ENCODE peak calls at places on chromosomes 11 and 22, in eight cellular contexts. One of them, this sample, is unnamed.

GRCh38 chr22:50548913-50549790 is 3.5 kb downstream of the KLHDC7B start:
- DNase-seq in GM12864: no peak
- DNase-seq in KBM-7: no peak
- DNase-seq in HS-5: no peak
- DNase-seq in stimulated activated naive CD8-positive, alpha-beta T cell treated with anti-CD3 and anti-CD28 coated beads, Interleukin-15, amount 100 ng/mL, for 72 hours: peak
- DNase-seq in LHCN-M2: no peak
- DNase-seq in neural progenitor cell: no peak
- DNase-seq in heart left ventricle: no peak
- DNase-seq in this sample: no peak

GRCh38 chr11:122020902-122021301 is 95.1 kb downstream of the BLID start:
- DNase-seq in GM12864: no peak
- DNase-seq in KBM-7: no peak
- DNase-seq in HS-5: no peak
- DNase-seq in stimulated activated naive CD8-positive, alpha-beta T cell treated with anti-CD3 and anti-CD28 coated beads, Interleukin-15, amount 100 ng/mL, for 72 hours: no peak
- DNase-seq in LHCN-M2: no peak
- DNase-seq in neural progenitor cell: no peak
- DNase-seq in heart left ventricle: no peak
- DNase-seq in this sample: no peak

GRCh38 chr11:65911682-65912568 is 6.9 kb downstream of the C11orf68 start:
- DNase-seq in GM12864: no peak
- DNase-seq in KBM-7: peak
- DNase-seq in HS-5: peak
- DNase-seq in stimulated activated naive CD8-positive, alpha-beta T cell treated with anti-CD3 and anti-CD28 coated beads, Interleukin-15, amount 100 ng/mL, for 72 hours: no peak
- DNase-seq in LHCN-M2: peak
- DNase-seq in neural progenitor cell: peak
- DNase-seq in heart left ventricle: no peak
- DNase-seq in this sample: peak

GRCh38 chr11:88035271-88035670 is 140.0 kb downstream of the RAB38 start:
- DNase-seq in GM12864: no peak
- DNase-seq in KBM-7: no peak
- DNase-seq in HS-5: no peak
- DNase-seq in stimulated activated naive CD8-positive, alpha-beta T cell treated with anti-CD3 and anti-CD28 coated beads, Interleukin-15, amount 100 ng/mL, for 72 hours: no peak
- DNase-seq in LHCN-M2: no peak
- DNase-seq in neural progenitor cell: no peak
- DNase-seq in heart left ventricle: no peak
- DNase-seq in this sample: no peak

GRCh38 chr22:19011075-19011474 is 75.0 kb upstream of the PRODH start:
- DNase-seq in GM12864: no peak
- DNase-seq in KBM-7: no peak
- DNase-seq in HS-5: no peak
- DNase-seq in stimulated activated naive CD8-positive, alpha-beta T cell treated with anti-CD3 and anti-CD28 coated beads, Interleukin-15, amount 100 ng/mL, for 72 hours: no peak
- DNase-seq in LHCN-M2: no peak
- DNase-seq in neural progenitor cell: no peak
- DNase-seq in heart left ventricle: no peak
- DNase-seq in this sample: no peak

GRCh38 chr22:44668886-44669724 is 32.9 kb upstream of the PRR5 start:
- DNase-seq in GM12864: no peak
- DNase-seq in KBM-7: no peak
- DNase-seq in HS-5: no peak
- DNase-seq in stimulated activated naive CD8-positive, alpha-beta T cell treated with anti-CD3 and anti-CD28 coated beads, Interleukin-15, amount 100 ng/mL, for 72 hours: no peak
- DNase-seq in LHCN-M2: no peak
- DNase-seq in neural progenitor cell: no peak
- DNase-seq in heart left ventricle: no peak
- DNase-seq in this sample: no peak

GRCh38 chr11:119892311-119892808 is 163.4 kb upstream of the NECTIN1 start:
- DNase-seq in GM12864: no peak
- DNase-seq in KBM-7: no peak
- DNase-seq in HS-5: no peak
- DNase-seq in stimulated activated naive CD8-positive, alpha-beta T cell treated with anti-CD3 and anti-CD28 coated beads, Interleukin-15, amount 100 ng/mL, for 72 hours: no peak
- DNase-seq in LHCN-M2: no peak
- DNase-seq in neural progenitor cell: peak
- DNase-seq in heart left ventricle: no peak
- DNase-seq in this sample: no peak

GRCh38 chr11:58006940-58007339 is 16.7 kb upstream of the OR9Q1 start:
- DNase-seq in GM12864: no peak
- DNase-seq in KBM-7: no peak
- DNase-seq in HS-5: peak
- DNase-seq in stimulated activated naive CD8-positive, alpha-beta T cell treated with anti-CD3 and anti-CD28 coated beads, Interleukin-15, amount 100 ng/mL, for 72 hours: no peak
- DNase-seq in LHCN-M2: peak
- DNase-seq in neural progenitor cell: no peak
- DNase-seq in heart left ventricle: no peak
- DNase-seq in this sample: no peak

GRCh38 chr11:72589802-72590761 is 84.1 kb downstream of the PDE2A start:
- DNase-seq in GM12864: no peak
- DNase-seq in KBM-7: peak
- DNase-seq in HS-5: no peak
- DNase-seq in stimulated activated naive CD8-positive, alpha-beta T cell treated with anti-CD3 and anti-CD28 coated beads, Interleukin-15, amount 100 ng/mL, for 72 hours: peak
- DNase-seq in LHCN-M2: peak
- DNase-seq in neural progenitor cell: peak
- DNase-seq in heart left ventricle: peak
- DNase-seq in this sample: no peak

GRCh38 chr11:21806508-21806907 is 386.4 kb upstream of the ANO5 start:
- DNase-seq in GM12864: no peak
- DNase-seq in KBM-7: no peak
- DNase-seq in HS-5: no peak
- DNase-seq in stimulated activated naive CD8-positive, alpha-beta T cell treated with anti-CD3 and anti-CD28 coated beads, Interleukin-15, amount 100 ng/mL, for 72 hours: no peak
- DNase-seq in LHCN-M2: no peak
- DNase-seq in neural progenitor cell: no peak
- DNase-seq in heart left ventricle: no peak
- DNase-seq in this sample: no peak

GRCh38 chr11:61996933-61997332 is 29.5 kb upstream of the FTH1 start:
- DNase-seq in GM12864: no peak
- DNase-seq in KBM-7: no peak
- DNase-seq in HS-5: no peak
- DNase-seq in stimulated activated naive CD8-positive, alpha-beta T cell treated with anti-CD3 and anti-CD28 coated beads, Interleukin-15, amount 100 ng/mL, for 72 hours: no peak
- DNase-seq in LHCN-M2: no peak
- DNase-seq in neural progenitor cell: peak
- DNase-seq in heart left ventricle: no peak
- DNase-seq in this sample: no peak

GRCh38 chr11:74611369-74611861 is 19.0 kb downstream of the POLD3 start:
- DNase-seq in GM12864: no peak
- DNase-seq in KBM-7: no peak
- DNase-seq in HS-5: peak
- DNase-seq in stimulated activated naive CD8-positive, alpha-beta T cell treated with anti-CD3 and anti-CD28 coated beads, Interleukin-15, amount 100 ng/mL, for 72 hours: no peak
- DNase-seq in LHCN-M2: peak
- DNase-seq in neural progenitor cell: peak
- DNase-seq in heart left ventricle: no peak
- DNase-seq in this sample: no peak

GRCh38 chr11:103395612-103396011 is 286.4 kb downstream of the DYNC2H1 start:
- DNase-seq in GM12864: no peak
- DNase-seq in KBM-7: no peak
- DNase-seq in HS-5: peak
- DNase-seq in stimulated activated naive CD8-positive, alpha-beta T cell treated with anti-CD3 and anti-CD28 coated beads, Interleukin-15, amount 100 ng/mL, for 72 hours: no peak
- DNase-seq in LHCN-M2: peak
- DNase-seq in neural progenitor cell: no peak
- DNase-seq in heart left ventricle: no peak
- DNase-seq in this sample: no peak

GRCh38 chr22:49646876-49647275 is 180.8 kb downstream of the BRD1 start:
- DNase-seq in GM12864: no peak
- DNase-seq in KBM-7: no peak
- DNase-seq in HS-5: no peak
- DNase-seq in stimulated activated naive CD8-positive, alpha-beta T cell treated with anti-CD3 and anti-CD28 coated beads, Interleukin-15, amount 100 ng/mL, for 72 hours: no peak
- DNase-seq in LHCN-M2: no peak
- DNase-seq in neural progenitor cell: no peak
- DNase-seq in heart left ventricle: no peak
- DNase-seq in this sample: no peak

GRCh38 chr22:44491666-44492405 is 6.2 kb downstream of the RTL6 start:
- DNase-seq in GM12864: no peak
- DNase-seq in KBM-7: no peak
- DNase-seq in HS-5: no peak
- DNase-seq in stimulated activated naive CD8-positive, alpha-beta T cell treated with anti-CD3 and anti-CD28 coated beads, Interleukin-15, amount 100 ng/mL, for 72 hours: no peak
- DNase-seq in LHCN-M2: no peak
- DNase-seq in neural progenitor cell: no peak
- DNase-seq in heart left ventricle: no peak
- DNase-seq in this sample: no peak

GRCh38 chr11:62223095-62223494 is 14.6 kb downstream of the SCGB2A1 start:
- DNase-seq in GM12864: no peak
- DNase-seq in KBM-7: peak
- DNase-seq in HS-5: no peak
- DNase-seq in stimulated activated naive CD8-positive, alpha-beta T cell treated with anti-CD3 and anti-CD28 coated beads, Interleukin-15, amount 100 ng/mL, for 72 hours: no peak
- DNase-seq in LHCN-M2: peak
- DNase-seq in neural progenitor cell: no peak
- DNase-seq in heart left ventricle: no peak
- DNase-seq in this sample: no peak

GRCh38 chr22:37601540-37602442 is 6.8 kb upstream of the GGA1 start:
- DNase-seq in GM12864: no peak
- DNase-seq in KBM-7: peak
- DNase-seq in HS-5: no peak
- DNase-seq in stimulated activated naive CD8-positive, alpha-beta T cell treated with anti-CD3 and anti-CD28 coated beads, Interleukin-15, amount 100 ng/mL, for 72 hours: no peak
- DNase-seq in LHCN-M2: peak
- DNase-seq in neural progenitor cell: peak
- DNase-seq in heart left ventricle: no peak
- DNase-seq in this sample: no peak

GRCh38 chr11:69708731-69709401 is 5.0 kb upstream of the FGF19 start:
- DNase-seq in GM12864: no peak
- DNase-seq in KBM-7: no peak
- DNase-seq in HS-5: no peak
- DNase-seq in stimulated activated naive CD8-positive, alpha-beta T cell treated with anti-CD3 and anti-CD28 coated beads, Interleukin-15, amount 100 ng/mL, for 72 hours: no peak
- DNase-seq in LHCN-M2: no peak
- DNase-seq in neural progenitor cell: peak
- DNase-seq in heart left ventricle: no peak
- DNase-seq in this sample: no peak

GRCh38 chr11:64383580-64383979 is 24.6 kb downstream of the RPS6KA4 start:
- DNase-seq in GM12864: no peak
- DNase-seq in KBM-7: no peak
- DNase-seq in HS-5: no peak
- DNase-seq in stimulated activated naive CD8-positive, alpha-beta T cell treated with anti-CD3 and anti-CD28 coated beads, Interleukin-15, amount 100 ng/mL, for 72 hours: no peak
- DNase-seq in LHCN-M2: no peak
- DNase-seq in neural progenitor cell: no peak
- DNase-seq in heart left ventricle: no peak
- DNase-seq in this sample: no peak

GRCh38 chr11:19276859-19277808 is 36.4 kb upstream of the E2F8 start:
- DNase-seq in GM12864: no peak
- DNase-seq in KBM-7: no peak
- DNase-seq in HS-5: peak
- DNase-seq in stimulated activated naive CD8-positive, alpha-beta T cell treated with anti-CD3 and anti-CD28 coated beads, Interleukin-15, amount 100 ng/mL, for 72 hours: no peak
- DNase-seq in LHCN-M2: peak
- DNase-seq in neural progenitor cell: no peak
- DNase-seq in heart left ventricle: no peak
- DNase-seq in this sample: no peak

GRCh38 chr11:66080055-66080817 is 10.2 kb downstream of the PACS1 start:
- DNase-seq in GM12864: no peak
- DNase-seq in KBM-7: no peak
- DNase-seq in HS-5: no peak
- DNase-seq in stimulated activated naive CD8-positive, alpha-beta T cell treated with anti-CD3 and anti-CD28 coated beads, Interleukin-15, amount 100 ng/mL, for 72 hours: no peak
- DNase-seq in LHCN-M2: peak
- DNase-seq in neural progenitor cell: no peak
- DNase-seq in heart left ventricle: no peak
- DNase-seq in this sample: peak

GRCh38 chr11:61369372-61370348 is 7.5 kb downstream of the TMEM138 start:
- DNase-seq in GM12864: no peak
- DNase-seq in KBM-7: no peak
- DNase-seq in HS-5: peak
- DNase-seq in stimulated activated naive CD8-positive, alpha-beta T cell treated with anti-CD3 and anti-CD28 coated beads, Interleukin-15, amount 100 ng/mL, for 72 hours: no peak
- DNase-seq in LHCN-M2: peak
- DNase-seq in neural progenitor cell: no peak
- DNase-seq in heart left ventricle: peak
- DNase-seq in this sample: peak

GRCh38 chr11:102608699-102609098 is 16.4 kb downstream of the MMP20 start:
- DNase-seq in GM12864: no peak
- DNase-seq in KBM-7: no peak
- DNase-seq in HS-5: no peak
- DNase-seq in stimulated activated naive CD8-positive, alpha-beta T cell treated with anti-CD3 and anti-CD28 coated beads, Interleukin-15, amount 100 ng/mL, for 72 hours: no peak
- DNase-seq in LHCN-M2: no peak
- DNase-seq in neural progenitor cell: no peak
- DNase-seq in heart left ventricle: no peak
- DNase-seq in this sample: no peak

This sample was measured in tibial artery.